ENCODE peak calls at places on chromosomes 6 and 20, in nine cellular contexts. A is left lung; L is hepatocyte; K is heart right ventricle; I is upper lobe of left lung; J is HCT116; Z is GM12878; H is adrenal gland; T is CD8-positive, alpha-beta T cell. F is an unnamed sample.

GRCh38 chr20:34390769-34391447 is 27.8 kb downstream of the ITCH start:
- DNase-seq in A (peak), L (peak), K (no peak), I (no peak), J (peak), Z (no peak), H (peak), T (no peak), F (peak)

GRCh38 chr20:16243470-16243869 is 329.8 kb downstream of the KIF16B start:
- DNase-seq in A (no peak), L (no peak), K (no peak), I (no peak), J (no peak), Z (no peak), H (peak), T (no peak), F (no peak)

GRCh38 chr20:4512891-4513550 is 208.7 kb upstream of the PRND start:
- DNase-seq in A (no peak), L (peak), K (no peak), I (no peak), J (peak), Z (no peak), H (peak), T (no peak), F (peak)

GRCh38 chr6:119311514-119312142 is 37.9 kb downstream of the MAN1A1 start:
- DNase-seq in A (no peak), L (no peak), K (no peak), I (no peak), J (no peak), Z (no peak), H (no peak), T (no peak), F (no peak)

GRCh38 chr6:26158581-26159416 is 71.6 kb downstream of the HFE start:
- DNase-seq in A (peak), L (peak), K (peak), I (peak), J (no peak), Z (peak), H (peak), T (peak), F (peak)

GRCh38 chr20:38270869-38271608 is 10.5 kb upstream of the KIAA1755 start:
- DNase-seq in A (no peak), L (peak), K (peak), I (no peak), J (peak), Z (no peak), H (no peak), T (no peak), F (peak)

GRCh38 chr6:108673602-108674001 is 112.9 kb downstream of the FOXO3 start:
- DNase-seq in A (no peak), L (no peak), K (no peak), I (no peak), J (peak), Z (no peak), H (no peak), T (no peak), F (peak)

GRCh38 chr20:11204926-11205768 is 531.3 kb upstream of the JAG1 start:
- DNase-seq in A (no peak), L (peak), K (peak), I (no peak), J (peak), Z (peak), H (peak), T (no peak), F (no peak)

DNA sequence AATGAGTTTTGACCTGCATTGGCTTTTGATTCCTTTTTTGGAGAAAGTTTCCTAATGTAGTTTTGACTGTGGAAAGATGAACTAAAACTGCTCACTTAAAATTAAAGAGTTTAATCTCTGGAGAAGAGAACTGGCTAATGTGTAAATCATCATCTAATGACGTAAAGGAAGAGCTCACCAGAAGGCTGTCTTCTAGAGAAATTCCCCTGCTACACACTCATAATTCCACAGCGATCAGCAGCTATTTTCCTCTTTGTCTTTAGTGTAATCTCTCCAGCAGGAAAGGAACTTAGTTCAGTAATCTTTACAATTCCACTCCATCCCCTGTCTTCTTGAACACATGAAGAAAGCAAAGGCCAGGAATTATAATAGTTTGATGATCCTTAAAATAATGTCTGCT is 15.8 kb downstream of the SPTLC3 start:
- DNase-seq in A (no peak), L (no peak), K (no peak), I (no peak), J (no peak), Z (no peak), H (no peak), T (no peak), F (no peak)
- H3K27ac ChIP-seq in A (no peak), L (no peak), K (no peak), I (no peak), J (no peak), Z (no peak), H (no peak), T (no peak), F (no peak)

GRCh38 chr20:17966432-17967312 is 1.9 kb downstream of the SNX5 start:
- DNase-seq in A (no peak), L (peak), K (no peak), I (no peak), J (no peak), Z (no peak), H (no peak), T (no peak), F (no peak)

GRCh38 chr20:17964632-17965031 is 4.0 kb downstream of the SNX5 start:
- DNase-seq in A (no peak), L (no peak), K (no peak), I (no peak), J (no peak), Z (no peak), H (no peak), T (no peak), F (no peak)

GRCh38 chr20:17964073-17964472 is 4.5 kb downstream of the SNX5 start:
- DNase-seq in A (no peak), L (no peak), K (no peak), I (no peak), J (no peak), Z (no peak), H (no peak), T (no peak), F (no peak)

GRCh38 chr20:17963114-17963897 is 5.3 kb downstream of the SNX5 start:
- DNase-seq in A (no peak), L (no peak), K (no peak), I (no peak), J (no peak), Z (no peak), H (no peak), T (no peak), F (no peak)

GRCh38 chr20:17965042-17965697 is 3.4 kb downstream of the SNX5 start:
- DNase-seq in A (no peak), L (no peak), K (no peak), I (no peak), J (no peak), Z (no peak), H (no peak), T (no peak), F (no peak)
- H3K27ac ChIP-seq in A (peak), L (peak), K (peak), I (peak), J (no peak), Z (peak), H (peak), T (peak), F (peak)

DNA sequence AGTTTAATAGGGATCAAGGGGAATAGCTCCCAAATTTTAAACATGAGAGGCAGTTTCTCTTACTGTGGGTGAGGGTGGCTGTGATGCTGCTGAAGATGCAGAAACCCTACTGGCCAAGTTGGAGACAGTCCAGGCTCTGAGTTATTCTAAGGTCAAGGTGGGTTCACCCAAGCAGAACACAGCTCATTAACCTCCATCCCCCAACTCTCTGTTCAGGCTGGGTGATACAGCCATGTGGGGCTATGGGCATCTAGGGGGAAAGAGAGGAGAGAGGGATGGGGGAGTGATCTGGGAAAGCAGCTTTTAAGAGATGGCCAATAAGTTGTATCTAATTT is 18.9 kb upstream of the TRAM2 start:
- DNase-seq in A (no peak), L (no peak), K (no peak), I (no peak), J (no peak), Z (no peak), H (no peak), T (no peak), F (no peak)
- H3K27ac ChIP-seq in A (peak), L (peak), K (peak), I (peak), J (no peak), Z (no peak), H (peak), T (no peak), F (no peak)

GRCh38 chr20:57071283-57071701 is 195.1 kb downstream of the BMP7 start:
- DNase-seq in A (no peak), L (peak), K (no peak), I (no peak), J (no peak), Z (no peak), H (no peak), T (no peak), F (no peak)
- H3K27ac ChIP-seq in A (no peak), L (no peak), K (no peak), I (no peak), J (no peak), Z (no peak), H (no peak), T (no peak), F (no peak)

GRCh38 chr20:48809672-48810071 is 18.1 kb downstream of the PREX1 start:
- DNase-seq in A (no peak), L (no peak), K (no peak), I (no peak), J (no peak), Z (no peak), H (no peak), T (no peak), F (no peak)
- H3K27ac ChIP-seq in A (no peak), L (no peak), K (no peak), I (peak), J (no peak), Z (no peak), H (no peak), T (no peak), F (no peak)

DNA sequence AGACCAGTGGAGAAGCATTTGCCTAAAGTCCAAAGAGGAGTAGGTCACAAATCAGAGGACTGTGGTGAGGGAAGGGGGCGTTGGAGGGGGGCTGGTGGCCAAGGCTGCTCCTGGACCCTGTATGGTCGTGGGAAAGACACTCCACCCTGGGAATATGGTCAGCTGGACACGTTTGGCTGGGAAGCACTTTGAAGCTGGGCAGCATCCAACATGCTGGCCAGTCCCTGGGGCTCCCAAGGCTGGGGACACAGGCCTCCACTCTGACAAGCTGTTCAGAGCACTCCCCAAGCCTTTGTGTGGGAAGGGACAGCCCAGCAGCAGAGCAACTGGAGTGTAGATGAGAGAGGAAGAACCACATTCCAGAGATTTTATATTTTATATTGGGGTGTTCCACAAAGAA is 203.2 kb downstream of the ANKRD60 start:
- DNase-seq in A (no peak), L (no peak), K (peak), I (no peak), J (no peak), Z (no peak), H (no peak), T (no peak), F (no peak)
- H3K27ac ChIP-seq in A (no peak), L (no peak), K (peak), I (no peak), J (no peak), Z (no peak), H (no peak), T (no peak), F (no peak)

GRCh38 chr6:16208989-16209388 is 29.4 kb upstream of the GMPR start:
- DNase-seq in A (no peak), L (no peak), K (no peak), I (no peak), J (no peak), Z (no peak), H (no peak), T (peak), F (no peak)

GRCh38 chr6:16205377-16206144 is 32.8 kb upstream of the GMPR start:
- DNase-seq in A (no peak), L (peak), K (no peak), I (no peak), J (no peak), Z (peak), H (no peak), T (peak), F (no peak)

GRCh38 chr6:16209539-16209938 is 28.8 kb upstream of the GMPR start:
- DNase-seq in A (no peak), L (no peak), K (no peak), I (no peak), J (no peak), Z (no peak), H (no peak), T (peak), F (no peak)

GRCh38 chr6:16204653-16205376 is 33.6 kb upstream of the GMPR start:
- DNase-seq in A (no peak), L (no peak), K (no peak), I (no peak), J (no peak), Z (no peak), H (no peak), T (peak), F (no peak)

GRCh38 chr6:16206595-16207037 is 31.8 kb upstream of the GMPR start:
- DNase-seq in A (no peak), L (peak), K (no peak), I (no peak), J (peak), Z (no peak), H (peak), T (peak), F (no peak)
- H3K27ac ChIP-seq in A (no peak), L (peak), K (no peak), I (no peak), J (no peak), Z (no peak), H (no peak), T (no peak), F (no peak)

DNA sequence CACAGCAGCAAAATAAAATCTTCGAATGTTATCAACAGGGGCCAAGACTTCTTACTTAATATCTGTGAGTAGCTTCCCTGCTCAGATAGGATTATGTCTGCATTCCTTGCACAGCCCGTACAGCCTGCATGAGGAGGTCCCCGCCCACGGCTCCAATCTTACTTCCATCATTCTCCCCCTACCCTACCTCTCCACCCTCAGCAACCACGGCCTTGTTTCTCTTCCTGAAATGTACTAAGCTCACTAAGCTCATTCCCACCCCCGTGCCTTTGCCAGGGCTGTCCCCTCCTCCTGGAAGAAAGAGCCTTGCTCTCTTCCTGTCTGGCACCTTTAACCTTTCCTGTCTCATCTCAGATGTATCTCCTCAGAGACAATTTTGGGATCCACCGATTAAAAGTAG is 120.4 kb downstream of the BCAS1 start:
- DNase-seq in A (no peak), L (no peak), K (no peak), I (no peak), J (no peak), Z (no peak), H (no peak), T (no peak), F (no peak)
- H3K27ac ChIP-seq in A (no peak), L (no peak), K (no peak), I (no peak), J (no peak), Z (peak), H (no peak), T (no peak), F (peak)

GRCh38 chr6:130525378-130525777 is 159.6 kb downstream of the TMEM200A start:
- DNase-seq in A (no peak), L (no peak), K (no peak), I (no peak), J (no peak), Z (no peak), H (no peak), T (no peak), F (no peak)
- H3K27ac ChIP-seq in A (no peak), L (no peak), K (no peak), I (no peak), J (no peak), Z (no peak), H (no peak), T (no peak), F (no peak)

GRCh38 chr20:62386383-62387218 is at the start of gene RPS21:
- DNase-seq in A (peak), L (peak), K (peak), I (peak), J (peak), Z (peak), H (peak), T (peak), F (peak)

GRCh38 chr20:62378215-62378614 is 8.7 kb upstream of the RPS21 start:
- DNase-seq in A (no peak), L (no peak), K (no peak), I (peak), J (no peak), Z (no peak), H (no peak), T (no peak), F (peak)

GRCh38 chr20:62381202-62381797 is 5.6 kb upstream of the RPS21 start:
- DNase-seq in A (no peak), L (no peak), K (peak), I (peak), J (no peak), Z (no peak), H (peak), T (no peak), F (peak)

GRCh38 chr20:62381842-62382241 is 5.1 kb upstream of the RPS21 start:
- DNase-seq in A (no peak), L (no peak), K (no peak), I (no peak), J (no peak), Z (no peak), H (no peak), T (no peak), F (no peak)

DNA sequence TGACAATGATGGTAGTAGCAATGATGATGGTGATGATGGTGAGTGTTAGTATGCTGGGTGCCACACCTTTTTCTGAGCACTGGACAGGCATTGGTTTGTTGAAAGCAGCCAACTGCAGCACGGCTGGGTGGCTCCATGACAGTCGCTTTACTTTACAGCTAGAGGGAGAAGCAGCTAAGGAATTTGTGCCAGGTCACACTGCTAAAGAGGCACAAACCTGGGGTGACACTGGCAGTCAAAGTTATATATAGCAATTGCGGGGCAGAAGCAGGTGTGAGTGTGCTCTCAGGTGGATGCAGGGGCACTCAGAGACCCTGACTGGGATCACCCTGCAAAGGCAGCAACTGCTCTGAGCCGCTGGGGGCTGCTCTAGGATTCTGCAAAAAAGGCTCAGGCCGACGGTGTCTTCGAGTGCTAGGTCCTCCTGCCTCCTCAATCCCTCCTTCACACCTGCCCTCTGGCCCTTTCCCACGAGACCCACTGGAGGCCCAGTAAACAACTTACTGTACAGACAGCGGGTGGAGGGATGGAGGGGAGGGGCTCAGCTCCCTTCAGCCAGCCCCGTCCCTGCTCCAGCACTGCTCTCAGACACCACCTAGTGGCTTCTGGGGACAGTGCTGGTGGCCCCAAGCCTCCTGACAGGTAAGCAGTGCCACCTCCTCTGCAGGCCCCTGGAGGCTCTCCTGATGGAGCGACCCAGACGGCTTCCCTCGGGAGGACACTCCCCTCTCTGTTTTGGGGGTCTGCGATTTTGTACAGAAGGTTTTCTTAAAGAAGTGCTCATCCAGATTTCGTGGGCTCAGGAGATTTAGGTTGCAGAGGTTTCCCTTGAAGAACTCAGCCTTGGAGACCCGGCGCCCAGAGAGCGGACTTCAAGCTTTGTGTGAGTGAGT is 4.4 kb upstream of the RPS21 start:
- DNase-seq in A (no peak), L (peak), K (peak), I (peak), J (peak), Z (peak), H (peak), T (peak), F (peak)
- H3K27ac ChIP-seq in A (no peak), L (no peak), K (peak), I (peak), J (peak), Z (no peak), H (no peak), T (no peak), F (no peak)

F was measured in epithelial cell of prostate.